ENCODE peak calls at places on chromosomes 11 and 22, in seven cellular contexts. L is cardiac fibroblast, T is astrocyte of the cerebellum, D is body of pancreas, Q is fibroblast of lung, R is H9, S is GM12865. H is an unnamed sample.

GRCh38 chr22:17586831-17587440 is 23.6 kb downstream of the SLC25A18 start:
- DNase-seq in R (no peak), Q (no peak), D (no peak), T (no peak), S (no peak), L (no peak), H (no peak)

GRCh38 chr22:45131749-45132148 is 32.0 kb upstream of the NUP50 start:
- DNase-seq in S (no peak), D (no peak), T (no peak), L (no peak), R (no peak), Q (no peak), H (no peak)

GRCh38 chr11:16956538-16957153 is 57.6 kb downstream of the PLEKHA7 start:
- DNase-seq in T (no peak), R (no peak), L (no peak), Q (no peak), S (no peak), D (peak), H (no peak)

GRCh38 chr11:61275191-61275590 is 19.9 kb downstream of the VWCE start:
- DNase-seq in Q (no peak), L (no peak), R (no peak), D (no peak), T (no peak), S (no peak), H (no peak)

GRCh38 chr22:44634426-44635321 is 67.3 kb upstream of the PRR5 start:
- DNase-seq in L (no peak), Q (no peak), D (no peak), S (no peak), T (no peak), R (no peak), H (no peak)

GRCh38 chr11:46392421-46393230 is 1.1 kb upstream of the CHRM4 start:
- DNase-seq in R (peak), Q (peak), D (peak), L (peak), S (peak), T (peak), H (peak)

GRCh38 chr11:12893787-12894672 is 115.1 kb upstream of the RASSF10 start:
- DNase-seq in Q (peak), T (peak), L (peak), D (peak), S (peak), R (peak), H (peak)

GRCh38 chr11:117192401-117192875 is 6.7 kb upstream of the TAGLN start:
- DNase-seq in D (no peak), T (no peak), L (no peak), Q (no peak), R (no peak), S (no peak), H (no peak)

GRCh38 chr11:122085264-122085663 is 30.8 kb downstream of the BLID start:
- DNase-seq in R (no peak), Q (peak), L (peak), T (peak), S (no peak), D (no peak), H (peak)

GRCh38 chr11:73481626-73482025 is 105.4 kb downstream of the RELT start:
- DNase-seq in L (no peak), S (no peak), R (no peak), Q (no peak), T (no peak), D (no peak), H (no peak)

GRCh38 chr11:118092907-118093571 is 6.3 kb upstream of the SMIM35 start:
- DNase-seq in R (no peak), D (no peak), Q (no peak), L (no peak), T (no peak), S (no peak), H (no peak)

GRCh38 chr11:86291466-86292262 is 10.4 kb upstream of the HIKESHI start:
- DNase-seq in S (peak), T (peak), D (peak), L (peak), Q (peak), R (peak), H (peak)

GRCh38 chr22:36184433-36185035 is 17.1 kb downstream of the APOL4 start:
- DNase-seq in L (peak), R (no peak), T (no peak), D (no peak), S (no peak), Q (peak), H (peak)

DNA sequence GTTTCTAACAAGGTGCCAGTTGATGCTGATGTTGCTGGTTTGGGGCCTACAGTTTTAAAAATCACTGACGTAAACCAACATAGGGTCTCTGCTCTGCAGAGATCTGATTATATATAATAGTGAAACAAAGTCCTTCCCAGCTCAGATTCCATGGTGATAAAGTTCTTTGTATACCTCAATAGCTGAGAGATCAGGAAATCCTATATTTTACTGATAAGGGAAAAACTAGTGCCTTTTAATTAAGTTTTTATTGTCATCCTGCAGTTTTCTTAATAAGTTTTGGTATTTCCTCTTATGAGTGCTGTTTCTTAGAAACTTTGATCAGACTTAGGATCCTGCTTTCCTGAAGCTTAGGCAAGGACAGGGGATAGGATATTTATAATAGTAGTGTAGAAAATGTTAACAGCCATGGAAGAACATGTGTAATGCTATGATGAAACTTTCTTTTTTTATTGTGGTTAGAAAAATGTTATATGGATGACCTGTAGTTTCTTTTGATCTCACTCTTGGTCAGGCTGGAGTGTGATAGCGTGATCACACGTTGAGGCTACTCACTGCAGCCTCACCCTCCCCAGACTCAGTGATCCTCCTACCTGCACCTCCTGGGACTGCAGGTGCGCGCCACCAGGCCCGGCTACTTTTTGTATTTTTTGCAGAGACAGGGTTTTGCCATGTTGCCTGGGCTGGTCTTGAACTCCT is 14.1 kb downstream of the CAPRIN1 start:
- DNase-seq in S (no peak), R (peak), T (no peak), D (no peak), L (peak), Q (peak), H (no peak)
- TF ChIP-seq CTCF in S (no peak), R (peak), T (peak), D (no peak), L (no peak), Q (no peak), H (no peak)

GRCh38 chr11:66976048-66976467 is 954 bp downstream of the C11orf86 start:
- DNase-seq in L (peak), T (no peak), S (no peak), D (no peak), R (peak), Q (no peak), H (no peak)
- TF ChIP-seq CTCF in L (peak), T (peak), S (peak), D (peak), R (peak), Q (peak), H (peak)

GRCh38 chr22:49820984-49821383 is 6.7 kb downstream of the BRD1 start:
- DNase-seq in D (no peak), S (no peak), L (no peak), R (no peak), Q (no peak), T (no peak), H (no peak)
- TF ChIP-seq CTCF in D (no peak), S (no peak), L (no peak), R (peak), Q (peak), T (no peak), H (no peak)

DNA sequence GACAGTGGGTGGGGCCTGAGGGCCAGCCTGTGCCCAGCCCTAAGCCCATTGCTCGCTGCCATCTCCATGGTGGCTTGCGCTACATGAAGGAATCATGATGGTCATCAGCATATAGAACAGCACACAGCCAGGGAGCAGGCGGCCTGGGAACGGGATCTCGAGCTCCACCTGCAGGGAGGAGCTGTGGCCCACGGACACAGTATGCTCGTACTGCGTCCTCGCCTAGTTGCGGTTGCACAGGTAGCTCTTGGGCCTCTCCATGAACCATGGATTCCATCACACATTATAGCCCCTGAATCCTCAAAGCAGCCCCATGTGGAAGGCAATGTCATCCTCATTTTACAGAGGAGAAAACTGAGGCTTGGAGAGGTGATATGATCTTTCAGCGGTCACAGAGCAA is 15.1 kb downstream of the SEC14L4 start:
- DNase-seq in R (peak), T (no peak), L (no peak), S (no peak), Q (no peak), D (peak), H (peak)
- TF ChIP-seq CTCF in R (peak), T (peak), L (peak), S (peak), Q (no peak), D (no peak), H (no peak)

DNA sequence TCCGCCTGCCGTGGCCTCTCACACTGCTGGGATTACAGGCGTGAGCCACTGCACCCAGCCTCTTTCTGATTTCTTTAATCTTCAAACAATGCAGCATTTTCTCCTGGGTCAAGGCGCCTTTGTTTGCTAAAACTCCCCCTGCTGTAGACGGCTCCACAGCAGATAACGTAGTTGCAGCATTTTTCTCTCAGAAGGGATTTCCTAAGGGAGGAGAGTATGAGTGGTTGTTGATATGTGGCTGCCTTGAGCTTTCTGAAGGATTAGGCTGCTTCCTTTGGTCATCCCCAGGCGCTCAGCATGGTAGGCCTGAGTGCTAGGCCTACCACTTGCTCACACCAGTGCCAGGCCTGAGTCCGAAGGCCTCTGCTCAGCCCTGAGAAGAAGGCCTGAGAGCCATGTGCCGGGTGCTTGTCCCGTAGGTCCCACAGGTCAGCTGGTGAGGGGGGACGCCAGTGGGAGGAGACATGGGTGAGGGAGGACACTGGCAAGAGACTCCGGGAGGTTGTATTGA is 18.1 kb downstream of the SMARCB1 start:
- DNase-seq in D (no peak), T (no peak), L (no peak), Q (no peak), S (no peak), R (no peak), H (no peak)
- TF ChIP-seq CTCF in D (no peak), T (no peak), L (no peak), Q (no peak), S (no peak), R (no peak), H (no peak)

H was measured in foreskin fibroblast.